ENCODE peak calls at places on chromosomes 16 and 17, in nine cellular contexts. F is ecto neural progenitor cell, V is Calu3, L is NCI-H510A, D is LoVo, O is lower leg skin, X is fibroblast of lung, H is NCI-H2081, S is thoracic aorta. E is an unnamed sample.

GRCh38 chr16:11389083-11389482 is 43.8 kb downstream of the RMI2 start:
- DNase-seq in F (no peak), V (no peak), L (no peak), D (no peak), O (no peak), X (no peak), H (no peak), S (no peak), E (no peak)

GRCh38 chr17:3983945-3984484 is 19.8 kb upstream of the ATP2A3 start:
- DNase-seq in F (no peak), V (no peak), L (no peak), D (no peak), O (no peak), X (peak), H (no peak), S (no peak), E (no peak)

GRCh38 chr17:78884148-78884870 is 18.7 kb downstream of the CEP295NL start:
- DNase-seq in F (peak), V (peak), L (no peak), D (no peak), O (no peak), X (no peak), H (no peak), S (no peak), E (no peak)

GRCh38 chr16:22739077-22739476 is 74.9 kb upstream of the HS3ST2 start:
- DNase-seq in F (no peak), V (no peak), L (peak), D (no peak), O (no peak), X (no peak), H (no peak), S (no peak), E (no peak)

GRCh38 chr17:10050597-10051101 is 145.6 kb upstream of the RCVRN start:
- DNase-seq in F (no peak), V (no peak), L (no peak), D (no peak), O (no peak), X (peak), H (no peak), S (no peak), E (peak)

GRCh38 chr17:8048736-8049135 is 9.9 kb downstream of the ALOX15B start:
- DNase-seq in F (no peak), V (no peak), L (no peak), D (no peak), O (peak), X (no peak), H (no peak), S (no peak), E (no peak)

GRCh38 chr17:72176516-72176851 is 55.7 kb downstream of the SOX9 start:
- DNase-seq in F (no peak), V (no peak), L (peak), D (no peak), O (no peak), X (no peak), H (peak), S (no peak), E (peak)

GRCh38 chr17:4247361-4247980 is 16.3 kb downstream of the ANKFY1 start:
- DNase-seq in F (no peak), V (no peak), L (no peak), D (peak), O (no peak), X (no peak), H (no peak), S (no peak), E (peak)

GRCh38 chr17:32487460-32488176 is 825 bp downstream of the CDK5R1 start:
- DNase-seq in F (peak), V (no peak), L (no peak), D (no peak), O (no peak), X (peak), H (peak), S (no peak), E (peak)

GRCh38 chr17:46020023-46020735 is 21.1 kb downstream of the STH start:
- DNase-seq in F (no peak), V (no peak), L (no peak), D (no peak), O (peak), X (no peak), H (no peak), S (no peak), E (peak)

GRCh38 chr16:25027781-25028180 is 12.6 kb upstream of the ARHGAP17 start:
- DNase-seq in F (no peak), V (no peak), L (no peak), D (no peak), O (no peak), X (no peak), H (no peak), S (no peak), E (no peak)

GRCh38 chr16:85902366-85903155 is 3.6 kb downstream of the IRF8 start:
- DNase-seq in F (peak), V (no peak), L (no peak), D (no peak), O (no peak), X (no peak), H (no peak), S (no peak), E (no peak)

GRCh38 chr16:84918006-84918909 is 93.1 kb downstream of the ZDHHC7 start:
- DNase-seq in F (no peak), V (no peak), L (no peak), D (no peak), O (no peak), X (no peak), H (no peak), S (no peak), E (no peak)

GRCh38 chr17:55986817-55987216 is 166.5 kb upstream of the ANKFN1 start:
- DNase-seq in F (no peak), V (no peak), L (no peak), D (no peak), O (no peak), X (no peak), H (no peak), S (no peak), E (no peak)

GRCh38 chr17:38485146-38485468 is 56.8 kb downstream of the ARHGAP23 start:
- DNase-seq in F (no peak), V (no peak), L (no peak), D (no peak), O (no peak), X (no peak), H (no peak), S (no peak), E (no peak)

E was measured in mucosa of descending colon.